ENCODE peak calls at places on chromosomes 2 and 18, in ten cellular contexts. One of them, this sample, is unnamed.

GRCh38 chr2:100580474-100581264 is 17.9 kb downstream of the PDCL3 start:
- DNase-seq in progenitor cell of endocrine pancreas: no peak
- DNase-seq in CD4-positive, alpha-beta T cell: peak
- DNase-seq in tibial artery: no peak
- DNase-seq in GM13976: peak
- DNase-seq in fibroblast of lung: no peak
- DNase-seq in osteocyte: no peak
- DNase-seq in H9: no peak
- DNase-seq in choroid plexus epithelial cell: no peak
- DNase-seq in psoas muscle: no peak
- DNase-seq in this sample: no peak

GRCh38 chr2:190726255-190726654 is 77.4 kb downstream of the NAB1 start:
- DNase-seq in progenitor cell of endocrine pancreas: no peak
- DNase-seq in CD4-positive, alpha-beta T cell: no peak
- DNase-seq in tibial artery: no peak
- DNase-seq in GM13976: no peak
- DNase-seq in fibroblast of lung: peak
- DNase-seq in osteocyte: no peak
- DNase-seq in H9: no peak
- DNase-seq in choroid plexus epithelial cell: peak
- DNase-seq in psoas muscle: no peak
- DNase-seq in this sample: no peak

GRCh38 chr2:41926614-41927580 is 120.9 kb upstream of the PKDCC start:
- DNase-seq in progenitor cell of endocrine pancreas: no peak
- DNase-seq in CD4-positive, alpha-beta T cell: no peak
- DNase-seq in tibial artery: peak
- DNase-seq in GM13976: no peak
- DNase-seq in fibroblast of lung: no peak
- DNase-seq in osteocyte: no peak
- DNase-seq in H9: no peak
- DNase-seq in choroid plexus epithelial cell: no peak
- DNase-seq in psoas muscle: peak
- DNase-seq in this sample: no peak

GRCh38 chr2:239548491-239548890 is 147.7 kb upstream of the HDAC4 start:
- DNase-seq in progenitor cell of endocrine pancreas: no peak
- DNase-seq in CD4-positive, alpha-beta T cell: no peak
- DNase-seq in tibial artery: no peak
- DNase-seq in GM13976: no peak
- DNase-seq in fibroblast of lung: no peak
- DNase-seq in osteocyte: no peak
- DNase-seq in H9: no peak
- DNase-seq in choroid plexus epithelial cell: no peak
- DNase-seq in psoas muscle: no peak
- DNase-seq in this sample: no peak

GRCh38 chr18:36315736-36316135 is 18.2 kb downstream of the FHOD3 start:
- DNase-seq in progenitor cell of endocrine pancreas: no peak
- DNase-seq in CD4-positive, alpha-beta T cell: no peak
- DNase-seq in tibial artery: no peak
- DNase-seq in GM13976: no peak
- DNase-seq in fibroblast of lung: peak
- DNase-seq in osteocyte: no peak
- DNase-seq in H9: peak
- DNase-seq in choroid plexus epithelial cell: no peak
- DNase-seq in psoas muscle: no peak
- DNase-seq in this sample: no peak

GRCh38 chr18:12838178-12838634 is 45.8 kb downstream of the PTPN2 start:
- DNase-seq in progenitor cell of endocrine pancreas: no peak
- DNase-seq in CD4-positive, alpha-beta T cell: no peak
- DNase-seq in tibial artery: no peak
- DNase-seq in GM13976: no peak
- DNase-seq in fibroblast of lung: peak
- DNase-seq in osteocyte: no peak
- DNase-seq in H9: no peak
- DNase-seq in choroid plexus epithelial cell: peak
- DNase-seq in psoas muscle: peak
- DNase-seq in this sample: peak

GRCh38 chr2:70766357-70767093 is 1.5 kb downstream of the ADD2 start:
- DNase-seq in progenitor cell of endocrine pancreas: no peak
- DNase-seq in CD4-positive, alpha-beta T cell: no peak
- DNase-seq in tibial artery: no peak
- DNase-seq in GM13976: no peak
- DNase-seq in fibroblast of lung: no peak
- DNase-seq in osteocyte: no peak
- DNase-seq in H9: no peak
- DNase-seq in choroid plexus epithelial cell: no peak
- DNase-seq in psoas muscle: no peak
- DNase-seq in this sample: no peak

GRCh38 chr2:182375862-182376261 is 51.0 kb downstream of the PDE1A start:
- DNase-seq in progenitor cell of endocrine pancreas: no peak
- DNase-seq in CD4-positive, alpha-beta T cell: no peak
- DNase-seq in tibial artery: no peak
- DNase-seq in GM13976: no peak
- DNase-seq in fibroblast of lung: no peak
- DNase-seq in osteocyte: no peak
- DNase-seq in H9: no peak
- DNase-seq in choroid plexus epithelial cell: no peak
- DNase-seq in psoas muscle: no peak
- DNase-seq in this sample: no peak

GRCh38 chr2:225270861-225271260 is 128.6 kb upstream of the NYAP2 start:
- DNase-seq in progenitor cell of endocrine pancreas: no peak
- DNase-seq in CD4-positive, alpha-beta T cell: no peak
- DNase-seq in tibial artery: no peak
- DNase-seq in GM13976: peak
- DNase-seq in fibroblast of lung: peak
- DNase-seq in osteocyte: no peak
- DNase-seq in H9: no peak
- DNase-seq in choroid plexus epithelial cell: peak
- DNase-seq in psoas muscle: no peak
- DNase-seq in this sample: no peak

GRCh38 chr2:56132138-56132537 is 51.7 kb upstream of the CCDC85A start:
- DNase-seq in progenitor cell of endocrine pancreas: no peak
- DNase-seq in CD4-positive, alpha-beta T cell: no peak
- DNase-seq in tibial artery: no peak
- DNase-seq in GM13976: peak
- DNase-seq in fibroblast of lung: peak
- DNase-seq in osteocyte: no peak
- DNase-seq in H9: no peak
- DNase-seq in choroid plexus epithelial cell: peak
- DNase-seq in psoas muscle: no peak
- DNase-seq in this sample: peak

GRCh38 chr18:55420977-55421611 is 166.9 kb downstream of the TCF4 start:
- DNase-seq in progenitor cell of endocrine pancreas: no peak
- DNase-seq in CD4-positive, alpha-beta T cell: no peak
- DNase-seq in tibial artery: no peak
- DNase-seq in GM13976: no peak
- DNase-seq in fibroblast of lung: no peak
- DNase-seq in osteocyte: no peak
- DNase-seq in H9: no peak
- DNase-seq in choroid plexus epithelial cell: no peak
- DNase-seq in psoas muscle: no peak
- DNase-seq in this sample: no peak

GRCh38 chr18:76208632-76209308 is 286.3 kb downstream of the ZNF516 start:
- DNase-seq in progenitor cell of endocrine pancreas: no peak
- DNase-seq in CD4-positive, alpha-beta T cell: no peak
- DNase-seq in tibial artery: no peak
- DNase-seq in GM13976: no peak
- DNase-seq in fibroblast of lung: no peak
- DNase-seq in osteocyte: no peak
- DNase-seq in H9: no peak
- DNase-seq in choroid plexus epithelial cell: no peak
- DNase-seq in psoas muscle: no peak
- DNase-seq in this sample: no peak

GRCh38 chr2:45786030-45786830 is 134.8 kb downstream of the PRKCE start:
- DNase-seq in progenitor cell of endocrine pancreas: no peak
- DNase-seq in CD4-positive, alpha-beta T cell: no peak
- DNase-seq in tibial artery: peak
- DNase-seq in GM13976: no peak
- DNase-seq in fibroblast of lung: no peak
- DNase-seq in osteocyte: no peak
- DNase-seq in H9: no peak
- DNase-seq in choroid plexus epithelial cell: no peak
- DNase-seq in psoas muscle: no peak
- DNase-seq in this sample: no peak

GRCh38 chr18:68172842-68173549 is 541.9 kb downstream of the TMX3 start:
- DNase-seq in progenitor cell of endocrine pancreas: no peak
- DNase-seq in CD4-positive, alpha-beta T cell: no peak
- DNase-seq in tibial artery: no peak
- DNase-seq in GM13976: no peak
- DNase-seq in fibroblast of lung: no peak
- DNase-seq in osteocyte: no peak
- DNase-seq in H9: peak
- DNase-seq in choroid plexus epithelial cell: peak
- DNase-seq in psoas muscle: no peak
- DNase-seq in this sample: no peak

GRCh38 chr2:39545957-39546356 is 108.9 kb upstream of the MAP4K3 start:
- DNase-seq in progenitor cell of endocrine pancreas: no peak
- DNase-seq in CD4-positive, alpha-beta T cell: no peak
- DNase-seq in tibial artery: no peak
- DNase-seq in GM13976: no peak
- DNase-seq in fibroblast of lung: no peak
- DNase-seq in osteocyte: no peak
- DNase-seq in H9: no peak
- DNase-seq in choroid plexus epithelial cell: no peak
- DNase-seq in psoas muscle: no peak
- DNase-seq in this sample: no peak

GRCh38 chr18:73613706-73614340 is 533.8 kb downstream of the FBXO15 start:
- DNase-seq in progenitor cell of endocrine pancreas: no peak
- DNase-seq in CD4-positive, alpha-beta T cell: no peak
- DNase-seq in tibial artery: no peak
- DNase-seq in GM13976: no peak
- DNase-seq in fibroblast of lung: peak
- DNase-seq in osteocyte: no peak
- DNase-seq in H9: no peak
- DNase-seq in choroid plexus epithelial cell: peak
- DNase-seq in psoas muscle: no peak
- DNase-seq in this sample: no peak

GRCh38 chr2:27118525-27119329 is at the start of gene CGREF1:
- DNase-seq in progenitor cell of endocrine pancreas: no peak
- DNase-seq in CD4-positive, alpha-beta T cell: no peak
- DNase-seq in tibial artery: no peak
- DNase-seq in GM13976: peak
- DNase-seq in fibroblast of lung: no peak
- DNase-seq in osteocyte: peak
- DNase-seq in H9: peak
- DNase-seq in choroid plexus epithelial cell: no peak
- DNase-seq in psoas muscle: no peak
- DNase-seq in this sample: no peak

GRCh38 chr2:86752934-86753333 is 32.8 kb downstream of the RMND5A start:
- DNase-seq in progenitor cell of endocrine pancreas: no peak
- DNase-seq in CD4-positive, alpha-beta T cell: no peak
- DNase-seq in tibial artery: no peak
- DNase-seq in GM13976: no peak
- DNase-seq in fibroblast of lung: no peak
- DNase-seq in osteocyte: no peak
- DNase-seq in H9: no peak
- DNase-seq in choroid plexus epithelial cell: no peak
- DNase-seq in psoas muscle: no peak
- DNase-seq in this sample: no peak

DNA sequence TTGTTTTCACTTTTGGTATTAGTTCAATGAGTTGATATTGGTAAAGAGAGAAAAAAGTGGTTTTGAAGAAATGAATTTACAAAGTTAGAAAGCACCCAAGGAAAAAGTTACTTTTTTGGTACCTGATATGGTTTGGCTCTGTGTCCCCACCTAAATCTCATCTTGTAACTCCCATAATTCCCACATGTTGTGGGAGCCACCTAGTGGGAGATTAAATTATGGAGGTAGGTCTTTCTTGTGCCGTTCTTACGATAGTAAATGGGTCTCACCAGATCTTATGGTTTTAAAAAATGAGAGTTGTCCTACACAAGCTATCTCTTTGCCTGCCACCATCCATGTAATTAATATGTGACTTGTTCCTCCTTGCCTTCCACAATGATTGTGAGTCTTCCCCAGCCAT is 965.6 kb upstream of the NRXN1 start:
- DNase-seq in progenitor cell of endocrine pancreas: no peak
- DNase-seq in CD4-positive, alpha-beta T cell: no peak
- DNase-seq in tibial artery: no peak
- DNase-seq in GM13976: no peak
- DNase-seq in fibroblast of lung: no peak
- DNase-seq in osteocyte: no peak
- DNase-seq in H9: no peak
- DNase-seq in choroid plexus epithelial cell: peak
- DNase-seq in psoas muscle: no peak
- DNase-seq in this sample: peak
- TF ChIP-seq CTCF in progenitor cell of endocrine pancreas: no peak
- TF ChIP-seq CTCF in CD4-positive, alpha-beta T cell: no peak
- TF ChIP-seq CTCF in tibial artery: no peak
- TF ChIP-seq CTCF in GM13976: no peak
- TF ChIP-seq CTCF in fibroblast of lung: no peak
- TF ChIP-seq CTCF in osteocyte: no peak
- TF ChIP-seq CTCF in H9: no peak
- TF ChIP-seq CTCF in choroid plexus epithelial cell: peak
- TF ChIP-seq CTCF in psoas muscle: no peak
- TF ChIP-seq CTCF in this sample: peak

GRCh38 chr2:176145085-176145969 is 6.0 kb upstream of the HOXD4 start:
- DNase-seq in progenitor cell of endocrine pancreas: no peak
- DNase-seq in CD4-positive, alpha-beta T cell: no peak
- DNase-seq in tibial artery: no peak
- DNase-seq in GM13976: no peak
- DNase-seq in fibroblast of lung: no peak
- DNase-seq in osteocyte: no peak
- DNase-seq in H9: no peak
- DNase-seq in choroid plexus epithelial cell: no peak
- DNase-seq in psoas muscle: no peak
- DNase-seq in this sample: no peak
- TF ChIP-seq CTCF in progenitor cell of endocrine pancreas: no peak
- TF ChIP-seq CTCF in CD4-positive, alpha-beta T cell: no peak
- TF ChIP-seq CTCF in tibial artery: no peak
- TF ChIP-seq CTCF in GM13976: no peak
- TF ChIP-seq CTCF in fibroblast of lung: no peak
- TF ChIP-seq CTCF in osteocyte: no peak
- TF ChIP-seq CTCF in H9: no peak
- TF ChIP-seq CTCF in choroid plexus epithelial cell: no peak
- TF ChIP-seq CTCF in psoas muscle: no peak
- TF ChIP-seq CTCF in this sample: no peak

GRCh38 chr2:185291035-185291647 is 447.5 kb upstream of the FSIP2 start:
- DNase-seq in progenitor cell of endocrine pancreas: peak
- DNase-seq in CD4-positive, alpha-beta T cell: no peak
- DNase-seq in tibial artery: no peak
- DNase-seq in GM13976: no peak
- DNase-seq in fibroblast of lung: peak
- DNase-seq in osteocyte: no peak
- DNase-seq in H9: peak
- DNase-seq in choroid plexus epithelial cell: peak
- DNase-seq in psoas muscle: no peak
- DNase-seq in this sample: peak
- TF ChIP-seq CTCF in progenitor cell of endocrine pancreas: peak
- TF ChIP-seq CTCF in CD4-positive, alpha-beta T cell: peak
- TF ChIP-seq CTCF in tibial artery: no peak
- TF ChIP-seq CTCF in GM13976: peak
- TF ChIP-seq CTCF in fibroblast of lung: peak
- TF ChIP-seq CTCF in osteocyte: peak
- TF ChIP-seq CTCF in H9: peak
- TF ChIP-seq CTCF in choroid plexus epithelial cell: peak
- TF ChIP-seq CTCF in psoas muscle: peak
- TF ChIP-seq CTCF in this sample: peak

DNA sequence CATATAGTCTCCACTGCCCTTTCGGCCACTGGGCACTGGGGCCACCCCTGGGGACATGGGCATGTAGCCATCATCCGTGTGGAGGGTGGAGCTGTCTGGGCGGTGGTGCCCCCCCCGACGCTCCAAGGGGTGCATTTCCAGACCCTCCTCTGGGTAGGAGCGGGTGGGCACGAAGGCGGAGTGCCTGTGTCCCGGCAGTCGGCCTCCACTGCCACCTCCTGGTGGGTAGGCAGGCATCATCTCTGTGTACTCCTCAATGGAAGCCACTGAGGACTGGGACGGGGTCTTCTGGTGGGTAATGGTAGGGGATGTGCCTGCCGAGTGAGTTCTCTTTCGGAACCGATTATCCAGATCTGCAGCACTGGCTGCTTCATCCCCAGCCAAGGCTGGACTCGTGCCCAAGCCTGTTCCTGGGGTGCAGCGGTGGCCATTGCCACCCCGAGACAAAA is 2.8 kb downstream of the IRS1 start:
- DNase-seq in progenitor cell of endocrine pancreas: no peak
- DNase-seq in CD4-positive, alpha-beta T cell: no peak
- DNase-seq in tibial artery: peak
- DNase-seq in GM13976: peak
- DNase-seq in fibroblast of lung: no peak
- DNase-seq in osteocyte: no peak
- DNase-seq in H9: peak
- DNase-seq in choroid plexus epithelial cell: peak
- DNase-seq in psoas muscle: peak
- DNase-seq in this sample: no peak
- TF ChIP-seq CTCF in progenitor cell of endocrine pancreas: peak
- TF ChIP-seq CTCF in CD4-positive, alpha-beta T cell: no peak
- TF ChIP-seq CTCF in tibial artery: no peak
- TF ChIP-seq CTCF in GM13976: peak
- TF ChIP-seq CTCF in fibroblast of lung: peak
- TF ChIP-seq CTCF in osteocyte: peak
- TF ChIP-seq CTCF in H9: peak
- TF ChIP-seq CTCF in choroid plexus epithelial cell: peak
- TF ChIP-seq CTCF in psoas muscle: peak
- TF ChIP-seq CTCF in this sample: no peak

This sample was measured in Caco-2.